ENCODE peak calls at places on chromosomes 7 and 10, in ten cellular contexts. One of them, this sample, is unnamed.

GRCh38 chr10:7102557-7103349 is 308.1 kb downstream of the SFMBT2 start:
- DNase-seq in sigmoid colon: no peak
- DNase-seq in transverse colon: no peak
- DNase-seq in HepG2: no peak
- DNase-seq in ovary: no peak
- DNase-seq in heart left ventricle: no peak
- DNase-seq in HCT116: no peak
- DNase-seq in body of pancreas: no peak
- DNase-seq in GM12892: no peak
- DNase-seq in adrenal gland: no peak
- DNase-seq in this sample: no peak

GRCh38 chr7:101877882-101878591 is 60.6 kb downstream of the CUX1 start:
- DNase-seq in ovary: no peak
- DNase-seq in HepG2: no peak
- DNase-seq in GM12892: no peak
- DNase-seq in HCT116: no peak
- DNase-seq in heart left ventricle: no peak
- DNase-seq in transverse colon: peak; percentile 54
- DNase-seq in sigmoid colon: no peak
- DNase-seq in adrenal gland: no peak
- DNase-seq in body of pancreas: no peak
- DNase-seq in this sample: no peak

GRCh38 chr7:111041577-111041976 is 49.4 kb upstream of the LRRN3 start:
- DNase-seq in ovary: no peak
- DNase-seq in sigmoid colon: no peak
- DNase-seq in GM12892: no peak
- DNase-seq in body of pancreas: no peak
- DNase-seq in HepG2: no peak
- DNase-seq in HCT116: no peak
- DNase-seq in adrenal gland: no peak
- DNase-seq in transverse colon: no peak
- DNase-seq in heart left ventricle: no peak
- DNase-seq in this sample: no peak

GRCh38 chr10:34476607-34477006 is 338.5 kb downstream of the PARD3 start:
- DNase-seq in ovary: no peak
- DNase-seq in GM12892: no peak
- DNase-seq in sigmoid colon: no peak
- DNase-seq in heart left ventricle: no peak
- DNase-seq in HepG2: no peak
- DNase-seq in transverse colon: no peak
- DNase-seq in body of pancreas: no peak
- DNase-seq in adrenal gland: no peak
- DNase-seq in HCT116: no peak
- DNase-seq in this sample: no peak

GRCh38 chr7:148697256-148697841 is 1.4 kb upstream of the CUL1 start:
- DNase-seq in transverse colon: peak; percentile 15
- DNase-seq in ovary: peak; percentile 54
- DNase-seq in HCT116: no peak
- DNase-seq in heart left ventricle: no peak
- DNase-seq in adrenal gland: peak; percentile 36
- DNase-seq in body of pancreas: peak; percentile 21
- DNase-seq in GM12892: no peak
- DNase-seq in sigmoid colon: peak; percentile 74
- DNase-seq in HepG2: no peak
- DNase-seq in this sample: peak; percentile 41

GRCh38 chr10:70477661-70478162 is 855 bp upstream of the PALD1 start:
- DNase-seq in ovary: peak; percentile 71
- DNase-seq in adrenal gland: no peak
- DNase-seq in transverse colon: peak; percentile 23
- DNase-seq in sigmoid colon: no peak
- DNase-seq in body of pancreas: peak; percentile 43
- DNase-seq in heart left ventricle: peak; percentile 73
- DNase-seq in GM12892: no peak
- DNase-seq in HepG2: peak; percentile 13
- DNase-seq in HCT116: peak; percentile 85
- DNase-seq in this sample: no peak

GRCh38 chr10:114930320-114930719 is 7.7 kb upstream of the TRUB1 start:
- DNase-seq in body of pancreas: no peak
- DNase-seq in transverse colon: no peak
- DNase-seq in heart left ventricle: no peak
- DNase-seq in ovary: no peak
- DNase-seq in HCT116: no peak
- DNase-seq in GM12892: no peak
- DNase-seq in adrenal gland: no peak
- DNase-seq in HepG2: no peak
- DNase-seq in sigmoid colon: no peak
- DNase-seq in this sample: no peak

GRCh38 chr7:158979635-158980351 is 123.4 kb downstream of the DYNC2I1 start:
- DNase-seq in body of pancreas: no peak
- DNase-seq in sigmoid colon: peak; percentile 85
- DNase-seq in adrenal gland: peak; percentile 67
- DNase-seq in HepG2: no peak
- DNase-seq in transverse colon: no peak
- DNase-seq in ovary: no peak
- DNase-seq in heart left ventricle: no peak
- DNase-seq in HCT116: no peak
- DNase-seq in GM12892: no peak
- DNase-seq in this sample: no peak

GRCh38 chr7:71972513-71972912 is 439.6 kb downstream of the CALN1 start:
- DNase-seq in ovary: no peak
- DNase-seq in heart left ventricle: no peak
- DNase-seq in HepG2: no peak
- DNase-seq in transverse colon: no peak
- DNase-seq in adrenal gland: no peak
- DNase-seq in sigmoid colon: no peak
- DNase-seq in HCT116: no peak
- DNase-seq in body of pancreas: no peak
- DNase-seq in GM12892: no peak
- DNase-seq in this sample: no peak

GRCh38 chr7:116328161-116328560 is 117.8 kb downstream of the TES start:
- DNase-seq in heart left ventricle: no peak
- DNase-seq in GM12892: no peak
- DNase-seq in ovary: no peak
- DNase-seq in adrenal gland: no peak
- DNase-seq in HepG2: no peak
- DNase-seq in sigmoid colon: no peak
- DNase-seq in HCT116: no peak
- DNase-seq in transverse colon: no peak
- DNase-seq in body of pancreas: no peak
- DNase-seq in this sample: no peak

GRCh38 chr10:124955243-124955642 is 13.3 kb downstream of the ZRANB1 start:
- DNase-seq in sigmoid colon: no peak
- DNase-seq in transverse colon: no peak
- DNase-seq in body of pancreas: no peak
- DNase-seq in ovary: no peak
- DNase-seq in heart left ventricle: no peak
- DNase-seq in HepG2: no peak
- DNase-seq in adrenal gland: no peak
- DNase-seq in GM12892: no peak
- DNase-seq in HCT116: no peak
- DNase-seq in this sample: no peak

GRCh38 chr10:114349505-114350211 is 54.6 kb downstream of the AFAP1L2 start:
- DNase-seq in transverse colon: peak; percentile 12
- DNase-seq in ovary: peak; percentile 68
- DNase-seq in adrenal gland: no peak
- DNase-seq in HepG2: no peak
- DNase-seq in GM12892: no peak
- DNase-seq in body of pancreas: no peak
- DNase-seq in HCT116: no peak
- DNase-seq in heart left ventricle: no peak
- DNase-seq in sigmoid colon: peak; percentile 80
- DNase-seq in this sample: no peak

GRCh38 chr10:62159357-62159756 is 109.3 kb downstream of the RTKN2 start:
- DNase-seq in GM12892: no peak
- DNase-seq in heart left ventricle: no peak
- DNase-seq in ovary: no peak
- DNase-seq in adrenal gland: no peak
- DNase-seq in HepG2: no peak
- DNase-seq in body of pancreas: no peak
- DNase-seq in HCT116: no peak
- DNase-seq in transverse colon: no peak
- DNase-seq in sigmoid colon: no peak
- DNase-seq in this sample: no peak

GRCh38 chr7:148489678-148490077 is 100.9 kb upstream of the C7orf33 start:
- DNase-seq in HCT116: no peak
- DNase-seq in ovary: no peak
- DNase-seq in sigmoid colon: no peak
- DNase-seq in transverse colon: no peak
- DNase-seq in HepG2: no peak
- DNase-seq in adrenal gland: no peak
- DNase-seq in GM12892: no peak
- DNase-seq in body of pancreas: no peak
- DNase-seq in heart left ventricle: no peak
- DNase-seq in this sample: no peak

GRCh38 chr7:119102294-119102693 is 877.8 kb downstream of the ANKRD7 start:
- DNase-seq in HepG2: no peak
- DNase-seq in transverse colon: no peak
- DNase-seq in adrenal gland: no peak
- DNase-seq in sigmoid colon: no peak
- DNase-seq in ovary: no peak
- DNase-seq in HCT116: no peak
- DNase-seq in body of pancreas: no peak
- DNase-seq in heart left ventricle: no peak
- DNase-seq in GM12892: no peak
- DNase-seq in this sample: no peak

GRCh38 chr10:35600193-35600592 is 4.9 kb upstream of the GJD4 start:
- DNase-seq in ovary: no peak
- DNase-seq in body of pancreas: no peak
- DNase-seq in GM12892: no peak
- DNase-seq in sigmoid colon: no peak
- DNase-seq in HepG2: peak; percentile 5
- DNase-seq in transverse colon: no peak
- DNase-seq in heart left ventricle: no peak
- DNase-seq in HCT116: no peak
- DNase-seq in adrenal gland: no peak
- DNase-seq in this sample: no peak

GRCh38 chr10:119725550-119726290 is at the start of gene INPP5F:
- DNase-seq in ovary: peak; percentile 99
- DNase-seq in HepG2: peak; percentile 95
- DNase-seq in adrenal gland: peak; percentile 99
- DNase-seq in transverse colon: peak; percentile 100
- DNase-seq in sigmoid colon: peak; percentile 100
- DNase-seq in HCT116: peak; percentile 97
- DNase-seq in heart left ventricle: peak; percentile 99
- DNase-seq in body of pancreas: peak; percentile 100
- DNase-seq in GM12892: peak; percentile 96
- DNase-seq in this sample: peak; percentile 96

GRCh38 chr10:29136401-29136800 is 152.5 kb upstream of the LYZL1 start:
- DNase-seq in transverse colon: no peak
- DNase-seq in body of pancreas: no peak
- DNase-seq in HepG2: no peak
- DNase-seq in adrenal gland: no peak
- DNase-seq in GM12892: no peak
- DNase-seq in heart left ventricle: no peak
- DNase-seq in ovary: no peak
- DNase-seq in sigmoid colon: no peak
- DNase-seq in HCT116: no peak
- DNase-seq in this sample: no peak

GRCh38 chr7:150811-151221 is 41.6 kb upstream of the FAM20C start:
- DNase-seq in HepG2: no peak
- DNase-seq in sigmoid colon: no peak
- DNase-seq in body of pancreas: no peak
- DNase-seq in HCT116: no peak
- DNase-seq in GM12892: no peak
- DNase-seq in adrenal gland: peak; percentile 68
- DNase-seq in ovary: peak; percentile 52
- DNase-seq in heart left ventricle: peak; percentile 65
- DNase-seq in transverse colon: no peak
- DNase-seq in this sample: no peak

GRCh38 chr10:104253106-104253505 is 1.6 kb upstream of the GSTO1 start:
- DNase-seq in body of pancreas: no peak
- DNase-seq in sigmoid colon: no peak
- DNase-seq in HCT116: no peak
- DNase-seq in heart left ventricle: no peak
- DNase-seq in transverse colon: no peak
- DNase-seq in ovary: no peak
- DNase-seq in HepG2: peak; percentile 96
- DNase-seq in adrenal gland: no peak
- DNase-seq in GM12892: no peak
- DNase-seq in this sample: peak; percentile 89

GRCh38 chr7:1665721-1666250 is 4.3 kb upstream of the ELFN1 start:
- DNase-seq in adrenal gland: no peak
- DNase-seq in ovary: no peak
- DNase-seq in heart left ventricle: peak; percentile 67
- DNase-seq in GM12892: peak; percentile 38
- DNase-seq in transverse colon: no peak
- DNase-seq in body of pancreas: no peak
- DNase-seq in HCT116: no peak
- DNase-seq in HepG2: no peak
- DNase-seq in sigmoid colon: peak; percentile 46
- DNase-seq in this sample: no peak
- TF ChIP-seq POLR2A in adrenal gland: no peak
- TF ChIP-seq POLR2A in ovary: no peak
- TF ChIP-seq POLR2A in heart left ventricle: no peak
- TF ChIP-seq POLR2A in GM12892: no peak
- TF ChIP-seq POLR2A in transverse colon: no peak
- TF ChIP-seq POLR2A in body of pancreas: no peak
- TF ChIP-seq POLR2A in HCT116: no peak
- TF ChIP-seq POLR2A in HepG2: no peak
- TF ChIP-seq POLR2A in sigmoid colon: no peak
- TF ChIP-seq POLR2A in this sample: no peak

GRCh38 chr7:26201261-26202018 is at the start of gene CBX3:
- DNase-seq in body of pancreas: peak; percentile 87
- DNase-seq in adrenal gland: peak; percentile 94
- DNase-seq in heart left ventricle: peak; percentile 95
- DNase-seq in ovary: peak; percentile 93
- DNase-seq in HCT116: peak; percentile 69
- DNase-seq in HepG2: peak; percentile 83
- DNase-seq in sigmoid colon: peak; percentile 95
- DNase-seq in GM12892: peak; percentile 71
- DNase-seq in transverse colon: peak; percentile 91
- DNase-seq in this sample: peak; percentile 96
- TF ChIP-seq POLR2A in body of pancreas: peak; percentile 80
- TF ChIP-seq POLR2A in adrenal gland: peak; percentile 77
- TF ChIP-seq POLR2A in heart left ventricle: no peak
- TF ChIP-seq POLR2A in ovary: peak; percentile 61
- TF ChIP-seq POLR2A in HCT116: peak; percentile 79
- TF ChIP-seq POLR2A in HepG2: peak; percentile 90
- TF ChIP-seq POLR2A in sigmoid colon: no peak
- TF ChIP-seq POLR2A in GM12892: peak; percentile 94
- TF ChIP-seq POLR2A in transverse colon: peak; percentile 86
- TF ChIP-seq POLR2A in this sample: no peak

GRCh38 chr10:94362360-94363250 is at the start of gene NOC3L:
- DNase-seq in HepG2: peak; percentile 93
- DNase-seq in HCT116: peak; percentile 93
- DNase-seq in sigmoid colon: peak; percentile 97
- DNase-seq in adrenal gland: peak; percentile 96
- DNase-seq in ovary: peak; percentile 97
- DNase-seq in body of pancreas: peak; percentile 95
- DNase-seq in heart left ventricle: peak; percentile 97
- DNase-seq in GM12892: peak; percentile 81
- DNase-seq in transverse colon: peak; percentile 98
- DNase-seq in this sample: peak; percentile 95
- TF ChIP-seq POLR2A in HepG2: peak; percentile 86
- TF ChIP-seq POLR2A in HCT116: peak; percentile 86
- TF ChIP-seq POLR2A in sigmoid colon: no peak
- TF ChIP-seq POLR2A in adrenal gland: no peak
- TF ChIP-seq POLR2A in ovary: no peak
- TF ChIP-seq POLR2A in body of pancreas: peak; percentile 64
- TF ChIP-seq POLR2A in heart left ventricle: no peak
- TF ChIP-seq POLR2A in GM12892: peak; percentile 95
- TF ChIP-seq POLR2A in transverse colon: peak; percentile 19
- TF ChIP-seq POLR2A in this sample: peak; percentile 56

GRCh38 chr10:17199351-17199804 is 2.1 kb downstream of the TRDMT1 start:
- DNase-seq in adrenal gland: no peak
- DNase-seq in sigmoid colon: no peak
- DNase-seq in heart left ventricle: no peak
- DNase-seq in HCT116: no peak
- DNase-seq in GM12892: no peak
- DNase-seq in transverse colon: no peak
- DNase-seq in ovary: no peak
- DNase-seq in body of pancreas: no peak
- DNase-seq in HepG2: no peak
- DNase-seq in this sample: no peak
- TF ChIP-seq POLR2A in adrenal gland: no peak
- TF ChIP-seq POLR2A in sigmoid colon: no peak
- TF ChIP-seq POLR2A in heart left ventricle: no peak
- TF ChIP-seq POLR2A in HCT116: no peak
- TF ChIP-seq POLR2A in GM12892: no peak
- TF ChIP-seq POLR2A in transverse colon: no peak
- TF ChIP-seq POLR2A in ovary: no peak
- TF ChIP-seq POLR2A in body of pancreas: no peak
- TF ChIP-seq POLR2A in HepG2: no peak
- TF ChIP-seq POLR2A in this sample: no peak

This sample was measured in erythroblast.